ENCODE peak calls at places on chromosomes 12 and 14, in eight cellular contexts. One of them, this sample, is unnamed.

GRCh38 chr14:86641310-86641709 is 1111.4 kb downstream of the FLRT2 start:
- DNase-seq in HCT116: no peak
- DNase-seq in KBM-7: no peak
- DNase-seq in fibroblast of lung: no peak
- DNase-seq in SIG-M5: no peak
- DNase-seq in testis: no peak
- DNase-seq in stimulated activated CD8-positive, alpha-beta memory T cell treated with anti-CD3 and anti-CD28 coated beads, Interleukin-7, amount 100 ng/mL, for 1 hour: no peak
- DNase-seq in foreskin fibroblast: no peak
- DNase-seq in this sample: no peak

GRCh38 chr12:27024291-27024690 is 1.9 kb downstream of the MED21 start:
- DNase-seq in stimulated activated CD8-positive, alpha-beta memory T cell treated with anti-CD3 and anti-CD28 coated beads, Interleukin-7, amount 100 ng/mL, for 1 hour: no peak
- DNase-seq in KBM-7: no peak
- DNase-seq in SIG-M5: no peak
- DNase-seq in HCT116: no peak
- DNase-seq in testis: no peak
- DNase-seq in fibroblast of lung: no peak
- DNase-seq in foreskin fibroblast: peak
- DNase-seq in this sample: no peak

GRCh38 chr14:101462726-101463565 is 98.3 kb upstream of the DIO3 start:
- DNase-seq in stimulated activated CD8-positive, alpha-beta memory T cell treated with anti-CD3 and anti-CD28 coated beads, Interleukin-7, amount 100 ng/mL, for 1 hour: no peak
- DNase-seq in KBM-7: no peak
- DNase-seq in SIG-M5: no peak
- DNase-seq in fibroblast of lung: no peak
- DNase-seq in HCT116: no peak
- DNase-seq in testis: no peak
- DNase-seq in foreskin fibroblast: no peak
- DNase-seq in this sample: no peak

GRCh38 chr12:104790296-104791125 is 167.6 kb downstream of the SLC41A2 start:
- DNase-seq in fibroblast of lung: no peak
- DNase-seq in HCT116: peak
- DNase-seq in stimulated activated CD8-positive, alpha-beta memory T cell treated with anti-CD3 and anti-CD28 coated beads, Interleukin-7, amount 100 ng/mL, for 1 hour: no peak
- DNase-seq in testis: peak
- DNase-seq in KBM-7: peak
- DNase-seq in foreskin fibroblast: peak
- DNase-seq in SIG-M5: no peak
- DNase-seq in this sample: peak

GRCh38 chr14:96843137-96843536 is 46.0 kb downstream of the VRK1 start:
- DNase-seq in foreskin fibroblast: no peak
- DNase-seq in HCT116: no peak
- DNase-seq in testis: no peak
- DNase-seq in stimulated activated CD8-positive, alpha-beta memory T cell treated with anti-CD3 and anti-CD28 coated beads, Interleukin-7, amount 100 ng/mL, for 1 hour: no peak
- DNase-seq in fibroblast of lung: no peak
- DNase-seq in KBM-7: no peak
- DNase-seq in SIG-M5: no peak
- DNase-seq in this sample: no peak

GRCh38 chr12:56221233-56221756 is 427 bp downstream of the RNF41 start:
- DNase-seq in stimulated activated CD8-positive, alpha-beta memory T cell treated with anti-CD3 and anti-CD28 coated beads, Interleukin-7, amount 100 ng/mL, for 1 hour: no peak
- DNase-seq in KBM-7: peak
- DNase-seq in foreskin fibroblast: peak
- DNase-seq in HCT116: no peak
- DNase-seq in fibroblast of lung: peak
- DNase-seq in testis: peak
- DNase-seq in SIG-M5: no peak
- DNase-seq in this sample: peak

GRCh38 chr12:10102322-10102721 is 3.5 kb upstream of the CLEC1A start:
- DNase-seq in HCT116: no peak
- DNase-seq in stimulated activated CD8-positive, alpha-beta memory T cell treated with anti-CD3 and anti-CD28 coated beads, Interleukin-7, amount 100 ng/mL, for 1 hour: no peak
- DNase-seq in foreskin fibroblast: no peak
- DNase-seq in KBM-7: no peak
- DNase-seq in testis: no peak
- DNase-seq in SIG-M5: peak
- DNase-seq in fibroblast of lung: no peak
- DNase-seq in this sample: no peak

GRCh38 chr12:53867216-53868012 is 71.2 kb upstream of the HOXC13 start:
- DNase-seq in testis: no peak
- DNase-seq in SIG-M5: no peak
- DNase-seq in HCT116: no peak
- DNase-seq in foreskin fibroblast: peak
- DNase-seq in fibroblast of lung: no peak
- DNase-seq in stimulated activated CD8-positive, alpha-beta memory T cell treated with anti-CD3 and anti-CD28 coated beads, Interleukin-7, amount 100 ng/mL, for 1 hour: no peak
- DNase-seq in KBM-7: no peak
- DNase-seq in this sample: peak

GRCh38 chr14:104351849-104352492 is 213.6 kb downstream of the KIF26A start:
- DNase-seq in SIG-M5: no peak
- DNase-seq in foreskin fibroblast: no peak
- DNase-seq in HCT116: no peak
- DNase-seq in testis: no peak
- DNase-seq in stimulated activated CD8-positive, alpha-beta memory T cell treated with anti-CD3 and anti-CD28 coated beads, Interleukin-7, amount 100 ng/mL, for 1 hour: no peak
- DNase-seq in KBM-7: no peak
- DNase-seq in fibroblast of lung: no peak
- DNase-seq in this sample: no peak

GRCh38 chr12:93145086-93145485 is 216.0 kb upstream of the EEA1 start:
- DNase-seq in KBM-7: no peak
- DNase-seq in SIG-M5: no peak
- DNase-seq in testis: no peak
- DNase-seq in stimulated activated CD8-positive, alpha-beta memory T cell treated with anti-CD3 and anti-CD28 coated beads, Interleukin-7, amount 100 ng/mL, for 1 hour: no peak
- DNase-seq in fibroblast of lung: no peak
- DNase-seq in HCT116: no peak
- DNase-seq in foreskin fibroblast: peak
- DNase-seq in this sample: peak

GRCh38 chr14:64702493-64703392 is 1.5 kb upstream of the PLEKHG3 start:
- DNase-seq in stimulated activated CD8-positive, alpha-beta memory T cell treated with anti-CD3 and anti-CD28 coated beads, Interleukin-7, amount 100 ng/mL, for 1 hour: no peak
- DNase-seq in HCT116: no peak
- DNase-seq in fibroblast of lung: no peak
- DNase-seq in foreskin fibroblast: no peak
- DNase-seq in SIG-M5: no peak
- DNase-seq in testis: no peak
- DNase-seq in KBM-7: no peak
- DNase-seq in this sample: no peak

GRCh38 chr12:130097798-130098255 is 64.4 kb upstream of the FZD10 start:
- DNase-seq in stimulated activated CD8-positive, alpha-beta memory T cell treated with anti-CD3 and anti-CD28 coated beads, Interleukin-7, amount 100 ng/mL, for 1 hour: no peak
- DNase-seq in HCT116: no peak
- DNase-seq in SIG-M5: no peak
- DNase-seq in fibroblast of lung: no peak
- DNase-seq in foreskin fibroblast: no peak
- DNase-seq in testis: no peak
- DNase-seq in KBM-7: no peak
- DNase-seq in this sample: no peak

GRCh38 chr12:3632256-3633240 is 120.4 kb downstream of the CRACR2A start:
- DNase-seq in fibroblast of lung: peak
- DNase-seq in foreskin fibroblast: peak
- DNase-seq in SIG-M5: no peak
- DNase-seq in HCT116: no peak
- DNase-seq in KBM-7: no peak
- DNase-seq in testis: no peak
- DNase-seq in stimulated activated CD8-positive, alpha-beta memory T cell treated with anti-CD3 and anti-CD28 coated beads, Interleukin-7, amount 100 ng/mL, for 1 hour: no peak
- DNase-seq in this sample: no peak